ENCODE peak calls at places on chromosome 11, in nine cellular contexts. I is stimulated activated CD8-positive, alpha-beta memory T cell treated with anti-CD3 and anti-CD28 coated beads, Interleukin-2, amount 100 ng/mL, for 1 hour; W is NCI-H460; N is left ventricle myocardium inferior; J is NB4; M is stimulated activated CD4-positive, alpha-beta T cell treated with anti-CD3 and anti-CD28 coated beads, Interleukin-15, amount 100 ng/mL, for 1 hour; Q is caudate nucleus; X is fibroblast of mammary gland; O is heart right ventricle. D is an unnamed sample.

GRCh38 chr11:110148775-110149744 is 55.9 kb downstream of the ZC3H12C start:
- DNase-seq in I (no peak), W (peak; percentile 45), N (no peak), J (no peak), M (no peak), Q (no peak), X (peak; percentile 90), O (no peak), D (no peak)

GRCh38 chr11:128498846-128499245 is 88.5 kb downstream of the ETS1 start:
- DNase-seq in I (no peak), W (no peak), N (no peak), J (no peak), M (no peak), Q (no peak), X (peak; percentile 64), O (no peak), D (no peak)

GRCh38 chr11:64866173-64866491 is 12.3 kb downstream of the EHD1 start:
- DNase-seq in I (no peak), W (no peak), N (no peak), J (no peak), M (no peak), Q (no peak), X (no peak), O (no peak), D (no peak)

GRCh38 chr11:111541209-111542061 is 915 bp downstream of the LAYN start:
- DNase-seq in I (no peak), W (no peak), N (peak; percentile 46), J (peak; percentile 47), M (no peak), Q (peak; percentile 10), X (peak; percentile 74), O (peak; percentile 43), D (peak; percentile 73)

GRCh38 chr11:134036484-134037092 is 32.3 kb upstream of the JAM3 start:
- DNase-seq in I (no peak), W (no peak), N (no peak), J (no peak), M (no peak), Q (no peak), X (no peak), O (no peak), D (no peak)

GRCh38 chr11:64436025-64436424 is 77.1 kb downstream of the RPS6KA4 start:
- DNase-seq in I (no peak), W (no peak), N (no peak), J (no peak), M (no peak), Q (no peak), X (peak; percentile 28), O (no peak), D (no peak)

GRCh38 chr11:133343951-133344350 is 188.3 kb downstream of the OPCML start:
- DNase-seq in I (no peak), W (no peak), N (no peak), J (peak; percentile 70), M (no peak), Q (no peak), X (no peak), O (no peak), D (no peak)

GRCh38 chr11:103170865-103171264 is 61.6 kb downstream of the DYNC2H1 start:
- DNase-seq in I (no peak), W (no peak), N (no peak), J (no peak), M (no peak), Q (no peak), X (peak; percentile 61), O (no peak), D (no peak)

GRCh38 chr11:111975076-111975806 is 38.1 kb downstream of the DIXDC1 start:
- DNase-seq in I (no peak), W (no peak), N (no peak), J (peak; percentile 6), M (no peak), Q (no peak), X (no peak), O (peak; percentile 16), D (no peak)

GRCh38 chr11:102047305-102047924 is at the start of gene CFAP300:
- DNase-seq in I (no peak), W (peak; percentile 66), N (peak; percentile 92), J (peak; percentile 9), M (peak; percentile 22), Q (peak; percentile 27), X (peak; percentile 66), O (peak; percentile 94), D (peak; percentile 23)

GRCh38 chr11:112366777-112367176 is 106.1 kb upstream of the PLET1 start:
- DNase-seq in I (no peak), W (no peak), N (no peak), J (no peak), M (no peak), Q (no peak), X (peak; percentile 55), O (no peak), D (no peak)

GRCh38 chr11:111376453-111376871 is 2.6 kb downstream of the POU2AF1 start:
- DNase-seq in I (no peak), W (no peak), N (no peak), J (no peak), M (no peak), Q (no peak), X (no peak), O (no peak), D (no peak)

GRCh38 chr11:789951-790350 is at the start of gene CEND1:
- DNase-seq in I (no peak), W (no peak), N (no peak), J (no peak), M (peak; percentile 40), Q (peak; percentile 74), X (peak; percentile 48), O (no peak), D (no peak)